ENCODE peak calls at places on chromosomes 12 and 14, in four cellular contexts. D is heart right ventricle; R is fibroblast of lung; P is CD4-positive, CD25-positive, alpha-beta regulatory T cell. E is an unnamed sample.
A peak's percentile ranks its signal among the peaks of the same experiment; 100 is the strongest.

GRCh38 chr14:91396959-91397815 is 20.4 kb downstream of the CCDC88C start:
- DNase-seq in R (no peak), D (no peak), P (peak; percentile 47), E (no peak)

GRCh38 chr14:86646125-86646524 is 1116.2 kb downstream of the FLRT2 start:
- DNase-seq in D (no peak), P (no peak), R (no peak), E (no peak)

GRCh38 chr14:75885829-75886228 is 96.0 kb downstream of the TGFB3 start:
- DNase-seq in P (no peak), D (no peak), R (peak; percentile 86), E (no peak)

GRCh38 chr12:68180792-68181744 is 21.5 kb upstream of the IFNG start:
- DNase-seq in D (no peak), R (peak; percentile 20), P (no peak), E (no peak)

GRCh38 chr12:51972849-51973273 is 21.4 kb downstream of the ACVR1B start:
- DNase-seq in D (peak; percentile 32), P (no peak), R (peak; percentile 92), E (no peak)

GRCh38 chr12:8609061-8609570 is 3.5 kb downstream of the AICDA start:
- DNase-seq in P (no peak), D (no peak), R (peak; percentile 43), E (peak; percentile 11)

GRCh38 chr12:42483534-42483857 is 106.0 kb downstream of the PRICKLE1 start:
- DNase-seq in R (peak; percentile 48), D (peak; percentile 46), P (no peak), E (no peak)

GRCh38 chr12:19978193-19978592 is 390.1 kb upstream of the PDE3A start:
- DNase-seq in R (peak; percentile 94), P (no peak), D (no peak), E (peak; percentile 84)

GRCh38 chr14:75158843-75159614 is 17.4 kb downstream of the TMED10 start:
- DNase-seq in R (no peak), D (no peak), P (no peak), E (no peak)

GRCh38 chr12:6796576-6796975 is 7.2 kb downstream of the CD4 start:
- DNase-seq in D (no peak), P (no peak), R (no peak), E (no peak)

GRCh38 chr12:66500094-66500493 is 178.8 kb downstream of the GRIP1 start:
- DNase-seq in D (no peak), R (no peak), P (no peak), E (no peak)

GRCh38 chr12:91882910-91883309 is 262.7 kb downstream of the BTG1 start:
- DNase-seq in P (no peak), D (no peak), R (no peak), E (no peak)

GRCh38 chr12:123973552-123974341 is 732 bp downstream of the ZNF664 start:
- DNase-seq in P (peak; percentile 7), D (peak; percentile 70), R (peak; percentile 34), E (no peak)

GRCh38 chr14:31154956-31155355 is 52.6 kb downstream of the HECTD1 start:
- DNase-seq in R (peak; percentile 32), P (no peak), D (no peak), E (no peak)

GRCh38 chr14:71932229-71932951 is at the start of gene RGS6:
- DNase-seq in R (peak; percentile 21), P (no peak), D (peak; percentile 54), E (no peak)

GRCh38 chr12:117439531-117440001 is 78.1 kb upstream of the NOS1 start:
- DNase-seq in P (no peak), R (no peak), D (peak; percentile 36), E (no peak)

GRCh38 chr12:132597333-132598283 is 12.8 kb downstream of the LRCOL1 start:
- DNase-seq in R (peak; percentile 72), P (no peak), D (peak; percentile 62), E (no peak)

GRCh38 chr14:56490379-56490778 is 89.2 kb upstream of the TMEM260 start:
- DNase-seq in P (no peak), D (no peak), R (peak; percentile 24), E (no peak)

GRCh38 chr14:72745991-72746980 is 147.6 kb downstream of the DPF3 start:
- DNase-seq in P (no peak), R (peak; percentile 87), D (no peak), E (peak; percentile 68)

GRCh38 chr12:59396519-59396918 is 199.3 kb upstream of the SLC16A7 start:
- DNase-seq in R (no peak), P (no peak), D (no peak), E (no peak)

GRCh38 chr12:67161322-67161918 is 107.7 kb upstream of the CAND1 start:
- DNase-seq in R (peak; percentile 29), P (no peak), D (no peak), E (no peak)

GRCh38 chr14:67704484-67705089 is 2.9 kb downstream of the RDH12 start:
- DNase-seq in R (peak; percentile 37), D (no peak), P (peak; percentile 10), E (no peak)

GRCh38 chr12:109488051-109488665 is 10.7 kb downstream of the UBE3B start:
- DNase-seq in D (no peak), R (no peak), P (no peak), E (no peak)

GRCh38 chr12:53042607-53043454 is 7.0 kb upstream of the TNS2 start:
- DNase-seq in R (no peak), D (no peak), P (no peak), E (no peak)

GRCh38 chr12:121767525-121768016 is 25.9 kb downstream of the RHOF start:
- DNase-seq in R (peak; percentile 88), D (peak; percentile 73), P (no peak), E (no peak)

GRCh38 chr12:25416516-25416915 is 136.6 kb downstream of the LMNTD1 start:
- DNase-seq in P (no peak), D (no peak), R (peak; percentile 8), E (no peak)

GRCh38 chr12:84079621-84080020 is 833.0 kb downstream of the SLC6A15 start:
- DNase-seq in P (no peak), D (no peak), R (peak; percentile 16), E (no peak)

GRCh38 chr14:100416921-100417451 is 93.8 kb downstream of the SLC25A47 start:
- DNase-seq in D (no peak), P (no peak), R (peak; percentile 87), E (peak; percentile 23)

GRCh38 chr14:75399819-75400678 is 27.8 kb upstream of the JDP2 start:
- DNase-seq in P (no peak), D (peak; percentile 86), R (peak; percentile 20), E (no peak)

GRCh38 chr12:3199551-3200031 is 122.4 kb downstream of the TSPAN9 start:
- DNase-seq in R (peak; percentile 56), P (no peak), D (no peak), E (no peak)
- H3K4me3 ChIP-seq in R (peak overlapping the region; percentile 53), P (no peak overlapping the region), D (peak overlapping the region; percentile 59), E (peak overlapping the region; percentile 65)

GRCh38 chr14:102545461-102546265 is 36.1 kb upstream of the ANKRD9 start:
- DNase-seq in R (no peak), P (no peak), D (no peak), E (peak; percentile 7)
- H3K27ac ChIP-seq in R (no peak overlapping the region), P (no peak overlapping the region), D (no peak overlapping the region), E (no peak overlapping the region)

DNA sequence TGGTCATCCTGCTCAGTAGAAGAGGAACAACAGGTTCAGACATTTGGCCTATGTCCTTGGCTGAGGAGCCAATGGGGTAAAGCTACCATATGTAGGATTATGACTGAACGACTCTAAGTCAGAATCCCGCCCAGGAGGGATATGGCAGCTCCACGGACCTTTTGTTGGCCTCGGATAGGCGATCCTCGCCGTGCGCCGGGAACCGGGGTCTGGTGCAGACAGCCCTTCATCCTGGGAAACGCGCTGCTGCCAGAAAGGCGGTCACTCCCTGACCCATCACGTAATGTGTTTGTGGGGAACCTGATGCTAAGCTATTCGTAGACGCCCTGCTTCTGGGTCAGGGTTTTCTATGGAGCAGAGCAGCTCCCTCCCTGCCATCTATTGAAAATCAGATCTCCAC is 178.9 kb upstream of the ALG10B start:
- DNase-seq in D (no peak), R (no peak), P (no peak), E (no peak)
- H3K4me3 ChIP-seq in D (no peak overlapping the region), R (no peak overlapping the region), P (no peak overlapping the region), E (no peak overlapping the region)

GRCh38 chr12:49705479-49706267 is 1.5 kb downstream of the FMNL3 start:
- DNase-seq in P (peak; percentile 2), R (peak; percentile 85), D (peak; percentile 31), E (no peak)

GRCh38 chr12:49707812-49708147 is 575 bp upstream of the FMNL3 start:
- DNase-seq in P (no peak), D (no peak), R (no peak), E (no peak)

GRCh38 chr12:49708851-49709250 is 1.6 kb upstream of the FMNL3 start:
- DNase-seq in P (no peak), D (no peak), R (no peak), E (no peak)

GRCh38 chr12:49706351-49707126 is 666 bp downstream of the FMNL3 start:
- DNase-seq in D (peak; percentile 47), R (peak; percentile 48), P (peak; percentile 2), E (no peak)

DNA sequence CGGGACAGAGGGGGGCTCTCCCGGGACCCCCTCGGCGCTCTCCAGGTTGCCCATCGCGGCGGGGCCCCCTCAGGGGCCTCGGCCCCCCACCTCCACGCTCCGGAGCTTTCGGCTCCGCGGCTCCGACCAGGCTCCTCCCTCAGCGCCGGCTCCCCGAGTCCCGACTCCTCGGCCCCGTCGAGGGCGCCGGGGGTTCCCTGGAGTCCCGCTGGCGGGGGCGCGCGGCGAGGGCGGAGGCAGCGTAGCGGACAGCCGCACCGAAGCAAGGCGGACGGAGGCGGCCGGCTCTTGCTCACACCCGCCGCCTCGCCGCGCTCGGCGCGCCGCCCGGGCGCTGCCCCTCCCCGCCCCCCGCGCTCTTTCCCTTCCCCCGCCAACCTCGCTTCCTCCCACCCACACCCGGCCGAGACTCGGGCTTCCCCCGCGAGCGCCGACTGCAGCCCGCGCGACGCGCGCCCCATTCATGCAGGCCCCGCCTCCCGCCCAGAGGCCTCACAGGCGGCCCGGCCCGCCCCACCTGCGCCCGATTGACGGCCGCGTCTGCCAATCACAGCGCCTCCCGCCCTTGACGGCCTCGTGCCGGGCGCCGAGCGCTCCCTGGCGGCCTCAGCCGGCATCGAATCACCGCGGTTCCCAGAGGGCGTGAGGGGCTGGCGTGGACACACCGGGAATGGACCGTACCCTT is at the start of gene FMNL3:
- DNase-seq in R (peak; percentile 94), D (peak; percentile 99), P (peak; percentile 98), E (peak; percentile 87)
- H3K27ac ChIP-seq in R (peak within 1 kb of the TSS; percentile 78), D (peak within 1 kb of the TSS; percentile 99), P (peak within 1 kb of the TSS; percentile 74), E (peak within 1 kb of the TSS; percentile 80)